ENCODE peak calls at places on chromosome 5, in five cellular contexts. W, T, F, C and P are unnamed samples.

GRCh38 chr5:132485641-132486317 is 4.8 kb downstream of the IRF1 start:
- DNase-seq in W (no peak), T (no peak), F (no peak), C (no peak), P (no peak)

GRCh38 chr5:130708744-130709143 is 456.3 kb downstream of the HINT1 start:
- DNase-seq in W (no peak), T (no peak), F (no peak), C (no peak), P (no peak)

GRCh38 chr5:151699071-151699901 is 12.6 kb upstream of the SPARC start:
- DNase-seq in W (peak; percentile 40), T (peak; percentile 78), F (no peak), C (no peak), P (no peak)

GRCh38 chr5:41796061-41796460 is 74.2 kb downstream of the OXCT1 start:
- DNase-seq in W (no peak), T (no peak), F (no peak), C (no peak), P (no peak)

GRCh38 chr5:57895766-57896165 is 413.2 kb upstream of the ACTBL2 start:
- DNase-seq in W (no peak), T (no peak), F (no peak), C (no peak), P (no peak)

GRCh38 chr5:53253421-53253871 is 143.9 kb upstream of the MOCS2 start:
- DNase-seq in W (peak; percentile 83), T (peak; percentile 65), F (no peak), C (no peak), P (no peak)

GRCh38 chr5:10831416-10831815 is 70.4 kb upstream of the DAP start:
- DNase-seq in W (peak; percentile 33), T (no peak), F (no peak), C (no peak), P (no peak)

GRCh38 chr5:163724305-163724704 is 218.9 kb downstream of the MAT2B start:
- DNase-seq in W (no peak), T (no peak), F (no peak), C (no peak), P (no peak)

GRCh38 chr5:980941-981340 is 27.7 kb upstream of the NKD2 start:
- DNase-seq in W (no peak), T (no peak), F (no peak), C (no peak), P (no peak)

GRCh38 chr5:95729115-95730010 is 1.8 kb upstream of the RHOBTB3 start:
- DNase-seq in W (no peak), T (no peak), F (no peak), C (no peak), P (no peak)

GRCh38 chr5:8993031-8993430 is 552.8 kb downstream of the SEMA5A start:
- DNase-seq in W (no peak), T (peak; percentile 47), F (no peak), C (no peak), P (no peak)

GRCh38 chr5:157983906-157984551 is 125.1 kb upstream of the CLINT1 start:
- DNase-seq in W (no peak), T (no peak), F (no peak), C (no peak), P (no peak)

GRCh38 chr5:75921011-75921410 is 162.2 kb upstream of the SV2C start:
- DNase-seq in W (no peak), T (no peak), F (no peak), C (no peak), P (no peak)

GRCh38 chr5:77282337-77283027 is 72.0 kb downstream of the PDE8B start:
- DNase-seq in W (peak; percentile 94), T (peak; percentile 71), F (no peak), C (no peak), P (no peak)

GRCh38 chr5:145499483-145499882 is 335.7 kb downstream of the PRELID2 start:
- DNase-seq in W (no peak), T (no peak), F (no peak), C (no peak), P (no peak)

GRCh38 chr5:55600536-55601208 is 65.9 kb upstream of the PLPP1 start:
- DNase-seq in W (peak; percentile 76), T (no peak), F (no peak), C (no peak), P (no peak)

GRCh38 chr5:177399903-177400868 is at the start of gene PFN3:
- DNase-seq in W (no peak), T (no peak), F (no peak), C (no peak), P (no peak)

GRCh38 chr5:26833596-26833995 is 204.8 kb downstream of the CDH9 start:
- DNase-seq in W (no peak), T (peak; percentile 25), F (no peak), C (no peak), P (no peak)

GRCh38 chr5:132386644-132387286 is 17.3 kb downstream of the SLC22A5 start:
- DNase-seq in W (no peak), T (peak; percentile 78), F (peak; percentile 70), C (peak; percentile 64), P (peak; percentile 18)

GRCh38 chr5:39541920-39542319 is 117.1 kb upstream of the DAB2 start:
- DNase-seq in W (no peak), T (no peak), F (no peak), C (no peak), P (no peak)

GRCh38 chr5:16618138-16618897 is 1.5 kb upstream of the RETREG1 start:
- DNase-seq in W (no peak), T (no peak), F (no peak), C (no peak), P (peak; percentile 66)

GRCh38 chr5:147796556-147797308 is 14.2 kb upstream of the JAKMIP2 start:
- DNase-seq in W (no peak), T (peak; percentile 78), F (no peak), C (no peak), P (no peak)

GRCh38 chr5:149489605-149490037 is 61.6 kb downstream of the CSNK1A1 start:
- DNase-seq in W (peak; percentile 42), T (peak; percentile 49), F (no peak), C (no peak), P (no peak)

GRCh38 chr5:5332287-5332686 is 90.2 kb upstream of the ICE1 start:
- DNase-seq in W (no peak), T (no peak), F (no peak), C (no peak), P (no peak)

GRCh38 chr5:59124983-59125960 is 542.4 kb downstream of the RAB3C start:
- DNase-seq in W (no peak), T (no peak), F (no peak), C (no peak), P (no peak)

GRCh38 chr5:113224605-113225065 is 210.2 kb downstream of the TSSK1B start:
- DNase-seq in W (no peak), T (no peak), F (no peak), C (no peak), P (no peak)

GRCh38 chr5:128408622-128409021 is 129.4 kb downstream of the FBN2 start:
- DNase-seq in W (no peak), T (no peak), F (no peak), C (no peak), P (no peak)

GRCh38 chr5:134142088-134142487 is 27.6 kb downstream of the TCF7 start:
- DNase-seq in W (no peak), T (no peak), F (no peak), C (no peak), P (no peak)

GRCh38 chr5:6731465-6732237 is 18.4 kb downstream of the TENT4A start:
- DNase-seq in W (no peak), T (no peak), F (no peak), C (no peak), P (no peak)

GRCh38 chr5:1507457-1507856 is 16.3 kb downstream of the LPCAT1 start:
- DNase-seq in W (peak; percentile 48), T (no peak), F (no peak), C (no peak), P (no peak)

GRCh38 chr5:60458669-60459068 is 241.3 kb downstream of the DEPDC1B start:
- DNase-seq in W (no peak), T (peak; percentile 1), F (no peak), C (no peak), P (no peak)

GRCh38 chr5:60843693-60844428 is at the start of gene ELOVL7:
- DNase-seq in W (peak; percentile 57), T (peak; percentile 92), F (peak; percentile 78), C (no peak), P (peak; percentile 92)